ENCODE peak calls at places on chromosomes 2 and 18, in nine cellular contexts. One of them, this sample, is unnamed.

GRCh38 chr2:190121971-190122370 is 59.4 kb upstream of the MSTN start:
- DNase-seq in stomach: no peak
- DNase-seq in sigmoid colon: no peak
- DNase-seq in heart left ventricle: no peak
- DNase-seq in HCT116: peak; percentile 23
- DNase-seq in breast epithelium: no peak
- DNase-seq in A549: peak; percentile 22
- DNase-seq in prostate gland: no peak
- DNase-seq in body of pancreas: no peak
- DNase-seq in this sample: no peak

GRCh38 chr2:147792966-147793617 is 51.7 kb upstream of the ACVR2A start:
- DNase-seq in stomach: no peak
- DNase-seq in sigmoid colon: no peak
- DNase-seq in heart left ventricle: no peak
- DNase-seq in HCT116: no peak
- DNase-seq in breast epithelium: no peak
- DNase-seq in A549: no peak
- DNase-seq in prostate gland: no peak
- DNase-seq in body of pancreas: no peak
- DNase-seq in this sample: no peak

GRCh38 chr2:28449489-28450395 is 46.1 kb upstream of the PLB1 start:
- DNase-seq in stomach: no peak
- DNase-seq in sigmoid colon: peak; percentile 46
- DNase-seq in heart left ventricle: no peak
- DNase-seq in HCT116: peak; percentile 21
- DNase-seq in breast epithelium: no peak
- DNase-seq in A549: no peak
- DNase-seq in prostate gland: no peak
- DNase-seq in body of pancreas: no peak
- DNase-seq in this sample: no peak

GRCh38 chr2:29576231-29576630 is 345.2 kb downstream of the ALK start:
- DNase-seq in stomach: no peak
- DNase-seq in sigmoid colon: no peak
- DNase-seq in heart left ventricle: peak; percentile 32
- DNase-seq in HCT116: no peak
- DNase-seq in breast epithelium: no peak
- DNase-seq in A549: no peak
- DNase-seq in prostate gland: no peak
- DNase-seq in body of pancreas: peak; percentile 22
- DNase-seq in this sample: no peak

GRCh38 chr18:3921826-3922225 is 471.9 kb downstream of the TGIF1 start:
- DNase-seq in stomach: no peak
- DNase-seq in sigmoid colon: no peak
- DNase-seq in heart left ventricle: no peak
- DNase-seq in HCT116: no peak
- DNase-seq in breast epithelium: no peak
- DNase-seq in A549: no peak
- DNase-seq in prostate gland: no peak
- DNase-seq in body of pancreas: no peak
- DNase-seq in this sample: no peak

GRCh38 chr2:239830718-239831271 is 194.3 kb downstream of the NDUFA10 start:
- DNase-seq in stomach: peak; percentile 24
- DNase-seq in sigmoid colon: peak; percentile 62
- DNase-seq in heart left ventricle: peak; percentile 13
- DNase-seq in HCT116: no peak
- DNase-seq in breast epithelium: peak; percentile 13
- DNase-seq in A549: no peak
- DNase-seq in prostate gland: peak; percentile 3
- DNase-seq in body of pancreas: no peak
- DNase-seq in this sample: no peak

GRCh38 chr2:189134485-189134884 is 45.1 kb downstream of the COL5A2 start:
- DNase-seq in stomach: no peak
- DNase-seq in sigmoid colon: no peak
- DNase-seq in heart left ventricle: no peak
- DNase-seq in HCT116: no peak
- DNase-seq in breast epithelium: no peak
- DNase-seq in A549: no peak
- DNase-seq in prostate gland: no peak
- DNase-seq in body of pancreas: no peak
- DNase-seq in this sample: no peak

GRCh38 chr2:9385841-9386240 is 37.5 kb downstream of the ITGB1BP1 start:
- DNase-seq in stomach: no peak
- DNase-seq in sigmoid colon: peak; percentile 26
- DNase-seq in heart left ventricle: no peak
- DNase-seq in HCT116: no peak
- DNase-seq in breast epithelium: no peak
- DNase-seq in A549: no peak
- DNase-seq in prostate gland: no peak
- DNase-seq in body of pancreas: no peak
- DNase-seq in this sample: peak; percentile 42

GRCh38 chr2:233082222-233082933 is 22.2 kb downstream of the INPP5D start:
- DNase-seq in stomach: no peak
- DNase-seq in sigmoid colon: no peak
- DNase-seq in heart left ventricle: no peak
- DNase-seq in HCT116: no peak
- DNase-seq in breast epithelium: no peak
- DNase-seq in A549: no peak
- DNase-seq in prostate gland: no peak
- DNase-seq in body of pancreas: no peak
- DNase-seq in this sample: no peak

GRCh38 chr2:178397002-178397605 is 53.9 kb downstream of the PRKRA start:
- DNase-seq in stomach: no peak
- DNase-seq in sigmoid colon: no peak
- DNase-seq in heart left ventricle: no peak
- DNase-seq in HCT116: peak; percentile 33
- DNase-seq in breast epithelium: no peak
- DNase-seq in A549: peak; percentile 15
- DNase-seq in prostate gland: peak; percentile 24
- DNase-seq in body of pancreas: no peak
- DNase-seq in this sample: no peak

GRCh38 chr18:32201936-32202335 is 12.1 kb downstream of the MEP1B start:
- DNase-seq in stomach: no peak
- DNase-seq in sigmoid colon: no peak
- DNase-seq in heart left ventricle: no peak
- DNase-seq in HCT116: no peak
- DNase-seq in breast epithelium: no peak
- DNase-seq in A549: no peak
- DNase-seq in prostate gland: no peak
- DNase-seq in body of pancreas: no peak
- DNase-seq in this sample: no peak

GRCh38 chr2:8581048-8581561 is 100.8 kb upstream of the ID2 start:
- DNase-seq in stomach: peak; percentile 26
- DNase-seq in sigmoid colon: no peak
- DNase-seq in heart left ventricle: no peak
- DNase-seq in HCT116: no peak
- DNase-seq in breast epithelium: no peak
- DNase-seq in A549: no peak
- DNase-seq in prostate gland: no peak
- DNase-seq in body of pancreas: no peak
- DNase-seq in this sample: no peak

GRCh38 chr2:223599646-223600009 is 2.5 kb downstream of the SCG2 start:
- DNase-seq in stomach: no peak
- DNase-seq in sigmoid colon: no peak
- DNase-seq in heart left ventricle: no peak
- DNase-seq in HCT116: no peak
- DNase-seq in breast epithelium: no peak
- DNase-seq in A549: no peak
- DNase-seq in prostate gland: no peak
- DNase-seq in body of pancreas: no peak
- DNase-seq in this sample: no peak

GRCh38 chr2:156892449-156893335 is 364.8 kb upstream of the GALNT5 start:
- DNase-seq in stomach: no peak
- DNase-seq in sigmoid colon: no peak
- DNase-seq in heart left ventricle: no peak
- DNase-seq in HCT116: peak; percentile 68
- DNase-seq in breast epithelium: no peak
- DNase-seq in A549: peak; percentile 4
- DNase-seq in prostate gland: peak; percentile 39
- DNase-seq in body of pancreas: peak; percentile 9
- DNase-seq in this sample: peak; percentile 17

GRCh38 chr2:141728142-141728541 is 402.7 kb downstream of the LRP1B start:
- DNase-seq in stomach: no peak
- DNase-seq in sigmoid colon: no peak
- DNase-seq in heart left ventricle: no peak
- DNase-seq in HCT116: no peak
- DNase-seq in breast epithelium: no peak
- DNase-seq in A549: no peak
- DNase-seq in prostate gland: no peak
- DNase-seq in body of pancreas: no peak
- DNase-seq in this sample: no peak

GRCh38 chr18:67406678-67407077 is 109.8 kb downstream of the DSEL start:
- DNase-seq in stomach: no peak
- DNase-seq in sigmoid colon: no peak
- DNase-seq in heart left ventricle: no peak
- DNase-seq in HCT116: no peak
- DNase-seq in breast epithelium: no peak
- DNase-seq in A549: no peak
- DNase-seq in prostate gland: no peak
- DNase-seq in body of pancreas: no peak
- DNase-seq in this sample: no peak

DNA sequence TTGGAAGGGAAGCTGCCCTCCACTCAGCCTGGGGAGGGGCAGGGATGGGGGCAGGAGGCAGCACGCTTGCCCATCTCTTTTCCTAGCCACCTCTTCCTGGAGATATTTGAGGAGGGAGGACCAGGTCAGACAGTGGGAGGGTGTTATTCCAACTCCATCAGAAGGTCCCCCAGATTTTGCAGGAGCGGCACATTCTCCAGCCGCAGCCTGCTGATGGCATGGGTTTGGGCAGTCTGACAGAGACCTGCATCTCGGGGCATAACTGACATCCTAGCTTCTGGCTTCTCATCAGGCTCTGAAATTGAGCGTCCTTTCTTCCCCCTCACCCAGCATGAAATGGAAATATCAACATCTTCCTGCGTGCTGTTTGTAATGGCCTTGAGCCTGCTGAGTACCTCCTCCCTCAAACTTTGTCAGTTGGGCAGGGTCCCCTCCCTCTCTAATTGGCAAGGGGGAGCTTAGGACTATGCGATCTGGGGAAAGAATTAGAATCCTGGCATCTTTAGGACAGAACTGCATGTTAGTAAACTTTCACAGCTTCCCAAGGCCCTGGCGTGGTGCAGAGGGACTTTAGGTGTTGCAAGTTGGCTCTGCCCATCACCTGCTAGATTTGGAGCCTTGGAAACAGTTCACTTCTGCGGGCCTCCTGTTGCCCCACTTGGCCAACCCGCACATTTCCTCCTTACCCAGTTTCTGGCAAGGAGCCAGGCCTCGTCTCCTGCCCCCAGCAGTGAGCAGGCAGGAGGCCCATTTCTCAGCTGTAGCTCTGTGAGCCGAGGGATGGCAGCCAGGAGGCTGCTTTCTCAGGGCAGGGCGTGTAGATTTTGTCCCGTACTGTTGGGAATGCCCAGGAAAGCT is 2.2 kb downstream of the ITM2C start:
- DNase-seq in stomach: peak; percentile 57
- DNase-seq in sigmoid colon: no peak
- DNase-seq in heart left ventricle: peak; percentile 21
- DNase-seq in HCT116: no peak
- DNase-seq in breast epithelium: no peak
- DNase-seq in A549: no peak
- DNase-seq in prostate gland: peak; percentile 34
- DNase-seq in body of pancreas: peak; percentile 72
- DNase-seq in this sample: peak; percentile 31
- H3K4me3 ChIP-seq in stomach: peak overlapping the region; percentile 80
- H3K4me3 ChIP-seq in sigmoid colon: peak overlapping the region; percentile 76
- H3K4me3 ChIP-seq in heart left ventricle: no peak overlapping the region
- H3K4me3 ChIP-seq in HCT116: no peak overlapping the region
- H3K4me3 ChIP-seq in breast epithelium: no peak overlapping the region
- H3K4me3 ChIP-seq in A549: no peak overlapping the region
- H3K4me3 ChIP-seq in prostate gland: no peak overlapping the region
- H3K4me3 ChIP-seq in body of pancreas: no peak overlapping the region
- H3K4me3 ChIP-seq in this sample: no peak overlapping the region

GRCh38 chr2:209423562-209424541 is at the start of gene MAP2:
- DNase-seq in stomach: peak; percentile 87
- DNase-seq in sigmoid colon: peak; percentile 86
- DNase-seq in heart left ventricle: peak; percentile 84
- DNase-seq in HCT116: peak; percentile 66
- DNase-seq in breast epithelium: peak; percentile 76
- DNase-seq in A549: peak; percentile 55
- DNase-seq in prostate gland: peak; percentile 80
- DNase-seq in body of pancreas: peak; percentile 90
- DNase-seq in this sample: peak; percentile 87
- TF ChIP-seq POLR2A in stomach: no peak
- TF ChIP-seq POLR2A in sigmoid colon: no peak
- TF ChIP-seq POLR2A in heart left ventricle: peak; percentile 78
- TF ChIP-seq POLR2A in HCT116: peak; percentile 32
- TF ChIP-seq POLR2A in breast epithelium: no peak
- TF ChIP-seq POLR2A in A549: no peak
- TF ChIP-seq POLR2A in prostate gland: peak; percentile 32
- TF ChIP-seq POLR2A in body of pancreas: peak; percentile 84
- TF ChIP-seq POLR2A in this sample: peak; percentile 28

GRCh38 chr2:2413525-2413924 is 82.5 kb upstream of the MYT1L start:
- DNase-seq in stomach: no peak
- DNase-seq in sigmoid colon: no peak
- DNase-seq in heart left ventricle: no peak
- DNase-seq in HCT116: no peak
- DNase-seq in breast epithelium: no peak
- DNase-seq in A549: no peak
- DNase-seq in prostate gland: no peak
- DNase-seq in body of pancreas: no peak
- DNase-seq in this sample: no peak
- H3K27ac ChIP-seq in stomach: no peak overlapping the region
- H3K27ac ChIP-seq in sigmoid colon: no peak overlapping the region
- H3K27ac ChIP-seq in heart left ventricle: no peak overlapping the region
- H3K27ac ChIP-seq in HCT116: no peak overlapping the region
- H3K27ac ChIP-seq in breast epithelium: no peak overlapping the region
- H3K27ac ChIP-seq in A549: no peak overlapping the region
- H3K27ac ChIP-seq in prostate gland: no peak overlapping the region
- H3K27ac ChIP-seq in body of pancreas: no peak overlapping the region
- H3K27ac ChIP-seq in this sample: no peak overlapping the region

GRCh38 chr2:39666489-39667141 is 898 bp downstream of the TMEM178A start:
- DNase-seq in stomach: no peak
- DNase-seq in sigmoid colon: no peak
- DNase-seq in heart left ventricle: no peak
- DNase-seq in HCT116: no peak
- DNase-seq in breast epithelium: no peak
- DNase-seq in A549: peak; percentile 26
- DNase-seq in prostate gland: no peak
- DNase-seq in body of pancreas: no peak
- DNase-seq in this sample: peak; percentile 5

GRCh38 chr2:39664478-39664877 is 1.2 kb upstream of the TMEM178A start:
- DNase-seq in stomach: no peak
- DNase-seq in sigmoid colon: no peak
- DNase-seq in heart left ventricle: no peak
- DNase-seq in HCT116: no peak
- DNase-seq in breast epithelium: no peak
- DNase-seq in A549: no peak
- DNase-seq in prostate gland: no peak
- DNase-seq in body of pancreas: no peak
- DNase-seq in this sample: no peak

GRCh38 chr2:39667142-39667880 is 1.6 kb downstream of the TMEM178A start:
- DNase-seq in stomach: no peak
- DNase-seq in sigmoid colon: no peak
- DNase-seq in heart left ventricle: no peak
- DNase-seq in HCT116: no peak
- DNase-seq in breast epithelium: no peak
- DNase-seq in A549: no peak
- DNase-seq in prostate gland: no peak
- DNase-seq in body of pancreas: no peak
- DNase-seq in this sample: no peak

GRCh38 chr2:39664898-39665591 is 672 bp upstream of the TMEM178A start:
- DNase-seq in stomach: no peak
- DNase-seq in sigmoid colon: no peak
- DNase-seq in heart left ventricle: no peak
- DNase-seq in HCT116: no peak
- DNase-seq in breast epithelium: no peak
- DNase-seq in A549: no peak
- DNase-seq in prostate gland: no peak
- DNase-seq in body of pancreas: no peak
- DNase-seq in this sample: peak; percentile 29

GRCh38 chr2:39665811-39666488 is at the start of gene TMEM178A:
- DNase-seq in stomach: no peak
- DNase-seq in sigmoid colon: no peak
- DNase-seq in heart left ventricle: no peak
- DNase-seq in HCT116: no peak
- DNase-seq in breast epithelium: no peak
- DNase-seq in A549: peak; percentile 29
- DNase-seq in prostate gland: no peak
- DNase-seq in body of pancreas: peak; percentile 22
- DNase-seq in this sample: peak; percentile 28
- H3K4me3 ChIP-seq in stomach: peak within 1 kb of the TSS; percentile 65
- H3K4me3 ChIP-seq in sigmoid colon: peak within 1 kb of the TSS; percentile 58
- H3K4me3 ChIP-seq in heart left ventricle: peak within 1 kb of the TSS; percentile 56
- H3K4me3 ChIP-seq in HCT116: no peak within 1 kb of the TSS
- H3K4me3 ChIP-seq in breast epithelium: peak within 1 kb of the TSS; percentile 41
- H3K4me3 ChIP-seq in A549: peak within 1 kb of the TSS; percentile 68
- H3K4me3 ChIP-seq in prostate gland: peak within 1 kb of the TSS; percentile 55
- H3K4me3 ChIP-seq in body of pancreas: peak within 1 kb of the TSS; percentile 12
- H3K4me3 ChIP-seq in this sample: peak within 1 kb of the TSS; percentile 54

This sample was measured in thyroid gland.